ENCODE peak calls at places on chromosomes 3 and 15, in nine cellular contexts. D is Right ventricle myocardium inferior, O is posterior cingulate gyrus, U is NCI-H524, E is SW480, Y is nucleus accumbens, V is kidney tubule cell, M is hippocampal formation, H is sigmoid colon. Q is an unnamed sample.

GRCh38 chr3:156797368-156797767 is 28.8 kb upstream of the LEKR1 start:
- DNase-seq in D (no peak), O (no peak), U (no peak), E (no peak), Y (no peak), V (no peak), M (no peak), H (no peak), Q (no peak)

GRCh38 chr3:62068337-62068736 is 305.0 kb downstream of the FEZF2 start:
- DNase-seq in D (no peak), O (no peak), U (no peak), E (no peak), Y (no peak), V (no peak), M (no peak), H (no peak), Q (no peak)

GRCh38 chr3:14876942-14877341 is 58.2 kb downstream of the FGD5 start:
- DNase-seq in D (no peak), O (no peak), U (no peak), E (peak; percentile 73), Y (no peak), V (peak; percentile 42), M (no peak), H (peak; percentile 64), Q (peak; percentile 51)

GRCh38 chr15:81047948-81048347 is 47.2 kb downstream of the TLNRD1 start:
- DNase-seq in D (no peak), O (no peak), U (no peak), E (no peak), Y (no peak), V (no peak), M (no peak), H (no peak), Q (no peak)

GRCh38 chr3:135516143-135516542 is 449.4 kb upstream of the PPP2R3A start:
- DNase-seq in D (no peak), O (no peak), U (peak; percentile 22), E (peak; percentile 16), Y (no peak), V (peak; percentile 54), M (no peak), H (no peak), Q (no peak)

GRCh38 chr3:102024270-102024904 is 175.1 kb downstream of the NFKBIZ start:
- DNase-seq in D (no peak), O (no peak), U (no peak), E (no peak), Y (no peak), V (peak; percentile 46), M (no peak), H (no peak), Q (no peak)

GRCh38 chr3:194584866-194585265 is 48.4 kb downstream of the TMEM44 start:
- DNase-seq in D (no peak), O (no peak), U (no peak), E (no peak), Y (no peak), V (peak; percentile 54), M (no peak), H (no peak), Q (no peak)

GRCh38 chr15:88489321-88489720 is 21.8 kb downstream of the MRPS11 start:
- DNase-seq in D (no peak), O (no peak), U (no peak), E (no peak), Y (no peak), V (no peak), M (no peak), H (no peak), Q (no peak)

GRCh38 chr3:112119686-112120484 is 13.2 kb downstream of the GCSAM start:
- DNase-seq in D (no peak), O (no peak), U (no peak), E (no peak), Y (no peak), V (no peak), M (no peak), H (no peak), Q (no peak)

GRCh38 chr3:37668431-37668830 is 193.2 kb upstream of the CTDSPL start:
- DNase-seq in D (no peak), O (no peak), U (no peak), E (no peak), Y (no peak), V (no peak), M (no peak), H (peak; percentile 71), Q (no peak)

GRCh38 chr3:195758721-195759353 is 38.1 kb downstream of the MUC20 start:
- DNase-seq in D (no peak), O (no peak), U (no peak), E (no peak), Y (no peak), V (no peak), M (no peak), H (no peak), Q (no peak)

GRCh38 chr15:57957113-57957512 is 108.4 kb downstream of the ALDH1A2 start:
- DNase-seq in D (no peak), O (no peak), U (no peak), E (no peak), Y (no peak), V (peak; percentile 12), M (no peak), H (no peak), Q (no peak)

GRCh38 chr3:15611018-15611417 is 9.5 kb downstream of the BTD start:
- DNase-seq in D (no peak), O (no peak), U (no peak), E (no peak), Y (no peak), V (no peak), M (no peak), H (no peak), Q (no peak)

GRCh38 chr15:31150732-31151212 is 49.2 kb upstream of the TRPM1 start:
- DNase-seq in D (no peak), O (no peak), U (no peak), E (no peak), Y (no peak), V (no peak), M (no peak), H (no peak), Q (no peak)

GRCh38 chr3:193894121-193894863 is 241.7 kb upstream of the HES1 start:
- DNase-seq in D (no peak), O (no peak), U (no peak), E (no peak), Y (no peak), V (peak; percentile 85), M (no peak), H (no peak), Q (peak; percentile 36)